ENCODE peak calls at places on chromosomes 6 and 20, in five cellular contexts. A is hepatocyte, E is GF-D8, C is EL, H is H7. Z is an unnamed sample.

GRCh38 chr6:50974319-50974718 is 155.6 kb downstream of the TFAP2B start:
- DNase-seq in A (no peak), E (no peak), C (no peak), H (no peak), Z (no peak)

GRCh38 chr20:63893999-63894357 is 948 bp upstream of the DNAJC5 start:
- DNase-seq in A (no peak), E (no peak), C (no peak), H (no peak), Z (no peak)

GRCh38 chr20:57396212-57396611 is 5.0 kb downstream of the RBM38 start:
- DNase-seq in A (no peak), E (no peak), C (no peak), H (no peak), Z (no peak)

GRCh38 chr6:45930419-45931059 is 85.1 kb downstream of the CLIC5 start:
- DNase-seq in A (peak; percentile 82), E (no peak), C (peak; percentile 64), H (peak; percentile 78), Z (peak; percentile 35)

GRCh38 chr6:2086328-2087008 is 158.9 kb downstream of the GMDS start:
- DNase-seq in A (no peak), E (no peak), C (no peak), H (no peak), Z (no peak)

GRCh38 chr6:11989376-11989775 is 22.7 kb upstream of the HIVEP1 start:
- DNase-seq in A (no peak), E (no peak), C (peak; percentile 47), H (no peak), Z (no peak)

GRCh38 chr20:10519361-10520048 is 84.4 kb downstream of the SLX4IP start:
- DNase-seq in A (no peak), E (no peak), C (peak; percentile 85), H (no peak), Z (no peak)

GRCh38 chr20:35091808-35092523 is 641 bp downstream of the TRPC4AP start:
- DNase-seq in A (peak; percentile 31), E (no peak), C (peak; percentile 24), H (no peak), Z (peak; percentile 23)

GRCh38 chr6:35735452-35735851 is 1.4 kb upstream of the ARMC12 start:
- DNase-seq in A (no peak), E (no peak), C (no peak), H (peak; percentile 13), Z (no peak)

GRCh38 chr20:62926229-62927127 is at the start of gene DIDO1:
- DNase-seq in A (peak; percentile 97), E (peak; percentile 54), C (peak; percentile 82), H (peak; percentile 97), Z (peak; percentile 94)

GRCh38 chr6:139943391-139943790 is 568.9 kb upstream of the CITED2 start:
- DNase-seq in A (peak; percentile 54), E (no peak), C (peak; percentile 98), H (no peak), Z (no peak)

GRCh38 chr20:17790308-17790707 is 90.5 kb downstream of the BANF2 start:
- DNase-seq in A (no peak), E (no peak), C (no peak), H (no peak), Z (no peak)

GRCh38 chr20:4153251-4153650 is 137.9 kb upstream of the RNF24 start:
- DNase-seq in A (no peak), E (no peak), C (no peak), H (no peak), Z (no peak)

GRCh38 chr6:1910621-1911407 is 301.1 kb downstream of the FOXC1 start:
- DNase-seq in A (no peak), E (no peak), C (peak; percentile 43), H (no peak), Z (no peak)

GRCh38 chr20:49575551-49576060 is 7.7 kb upstream of the PTGIS start:
- DNase-seq in A (peak; percentile 48), E (no peak), C (no peak), H (no peak), Z (no peak)

GRCh38 chr20:33914871-33915270 is 78.8 kb upstream of the RALY start:
- DNase-seq in A (no peak), E (no peak), C (peak; percentile 68), H (peak; percentile 48), Z (peak; percentile 10)

GRCh38 chr20:47099749-47100515 is 205.3 kb downstream of the EYA2 start:
- DNase-seq in A (no peak), E (no peak), C (no peak), H (no peak), Z (no peak)

GRCh38 chr6:84774174-84775158 is 10.1 kb upstream of the TBX18 start:
- DNase-seq in A (peak; percentile 76), E (no peak), C (peak; percentile 62), H (peak; percentile 93), Z (no peak)

GRCh38 chr6:10658910-10659696 is 35.3 kb downstream of the C6orf52 start:
- DNase-seq in A (peak; percentile 9), E (no peak), C (no peak), H (no peak), Z (peak; percentile 2)

GRCh38 chr20:38748097-38748862 is at the start of gene ACTR5:
- DNase-seq in A (peak; percentile 97), E (peak; percentile 76), C (peak; percentile 86), H (peak; percentile 98), Z (peak; percentile 97)

GRCh38 chr20:56953055-56953586 is 313.3 kb downstream of the BMP7 start:
- DNase-seq in A (no peak), E (no peak), C (no peak), H (no peak), Z (no peak)

GRCh38 chr20:37209661-37210314 is 30.4 kb upstream of the MROH8 start:
- DNase-seq in A (peak; percentile 19), E (no peak), C (no peak), H (no peak), Z (no peak)